ENCODE peak calls at places on chromosomes 4 and X, in seven cellular contexts. N, V, S, Z, M, J and P are unnamed samples.

GRCh38 chr4:186701273-186701672 is 22.4 kb downstream of the FAT1 start:
- DNase-seq in N (no peak), V (no peak), Z (no peak), S (peak; percentile 79), M (no peak), J (peak; percentile 61), P (peak; percentile 51)

GRCh38 chr4:168540086-168540864 is 43.4 kb downstream of the PALLD start:
- DNase-seq in V (peak; percentile 70), Z (peak; percentile 48), N (peak; percentile 82), J (no peak), M (no peak), S (no peak), P (peak; percentile 77)

GRCh38 chrX:23736030-23736429 is 7.0 kb downstream of the ACOT9 start:
- DNase-seq in S (no peak), Z (no peak), J (no peak), V (no peak), M (no peak), N (no peak), P (no peak)

GRCh38 chr4:134934036-134934806 is 732.6 kb upstream of the PABPC4L start:
- DNase-seq in S (no peak), Z (no peak), M (no peak), J (no peak), V (no peak), N (no peak), P (no peak)

GRCh38 chrX:111376897-111377601 is 34.9 kb downstream of the DCX start:
- DNase-seq in M (no peak), N (no peak), S (no peak), Z (no peak), J (no peak), V (no peak), P (no peak)

GRCh38 chrX:64186974-64187761 is 18.3 kb downstream of the AMER1 start:
- DNase-seq in N (no peak), J (no peak), S (peak; percentile 36), Z (no peak), V (no peak), M (no peak), P (no peak)

GRCh38 chrX:44483965-44484606 is 58.6 kb downstream of the FUNDC1 start:
- DNase-seq in M (no peak), N (no peak), J (no peak), V (peak; percentile 56), S (no peak), Z (no peak), P (peak; percentile 2)

GRCh38 chrX:115233497-115234219 is at the start of gene LRCH2:
- DNase-seq in V (no peak), J (no peak), S (no peak), N (no peak), M (no peak), Z (peak; percentile 4), P (peak; percentile 39)

GRCh38 chr4:27929141-27929540 is 1068.5 kb downstream of the STIM2 start:
- DNase-seq in Z (no peak), N (no peak), S (no peak), M (no peak), J (no peak), V (no peak), P (no peak)

GRCh38 chr4:109972786-109973528 is 60.3 kb downstream of the EGF start:
- DNase-seq in M (no peak), S (no peak), J (no peak), Z (no peak), N (no peak), V (no peak), P (no peak)
- H3K4me3 ChIP-seq in M (no peak overlapping the region), S (no peak overlapping the region), J (no peak overlapping the region), Z (no peak overlapping the region), N (no peak overlapping the region), V (no peak overlapping the region), P (no peak overlapping the region)

GRCh38 chrX:129981207-129981553 is 1.3 kb upstream of the BCORL1 start:
- DNase-seq in M (no peak), N (no peak), V (no peak), Z (no peak), S (no peak), J (no peak), P (no peak)
- H3K4me3 ChIP-seq in M (peak overlapping the region; percentile 29), N (peak overlapping the region; percentile 53), V (no peak overlapping the region), Z (peak overlapping the region; percentile 59), S (no peak overlapping the region), J (peak overlapping the region; percentile 62), P (no peak overlapping the region)

GRCh38 chrX:83278988-83279387 is 229.1 kb upstream of the POU3F4 start:
- DNase-seq in Z (no peak), M (no peak), V (no peak), S (no peak), J (no peak), N (no peak), P (no peak)
- H3K4me3 ChIP-seq in Z (no peak overlapping the region), M (no peak overlapping the region), V (no peak overlapping the region), S (no peak overlapping the region), J (no peak overlapping the region), N (no peak overlapping the region), P (no peak overlapping the region)

GRCh38 chr4:41865306-41865980 is 69.8 kb upstream of the TMEM33 start:
- DNase-seq in J (no peak), Z (no peak), M (no peak), N (no peak), V (no peak), S (no peak), P (no peak)

GRCh38 chr4:41866799-41867677 is 68.2 kb upstream of the TMEM33 start:
- DNase-seq in Z (no peak), V (no peak), S (no peak), J (no peak), N (no peak), M (no peak), P (no peak)

GRCh38 chr4:41865981-41866798 is 69.0 kb upstream of the TMEM33 start:
- DNase-seq in M (no peak), V (no peak), Z (no peak), J (no peak), S (no peak), N (no peak), P (no peak)
- H3K4me3 ChIP-seq in M (no peak overlapping the region), V (no peak overlapping the region), Z (no peak overlapping the region), J (no peak overlapping the region), S (peak overlapping the region; percentile 55), N (no peak overlapping the region), P (no peak overlapping the region)

DNA sequence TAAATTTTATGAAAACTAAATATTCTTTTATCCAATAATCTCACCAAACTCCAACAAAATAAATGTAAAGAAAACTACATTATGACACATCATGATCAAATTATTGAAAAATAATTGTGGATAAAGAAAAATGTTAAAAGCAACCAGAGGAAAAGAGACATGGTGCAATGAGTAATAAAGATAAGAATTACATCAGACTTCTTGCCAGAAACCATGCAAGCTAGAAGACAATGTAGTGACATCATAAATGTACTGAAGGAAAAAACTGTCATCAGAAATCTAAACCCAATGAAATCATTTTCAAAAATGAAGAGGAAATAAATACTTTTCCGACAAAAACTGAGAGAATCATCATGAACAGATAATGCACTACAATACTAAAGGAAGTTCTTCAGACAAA is 135.9 kb upstream of the EOLA2 start:
- DNase-seq in S (no peak), Z (no peak), J (peak; percentile 52), V (no peak), M (no peak), N (no peak), P (peak; percentile 31)
- H3K4me3 ChIP-seq in S (no peak overlapping the region), Z (no peak overlapping the region), J (no peak overlapping the region), V (no peak overlapping the region), M (no peak overlapping the region), N (no peak overlapping the region), P (no peak overlapping the region)

GRCh38 chrX:10482708-10483107 is 137.7 kb downstream of the MID1 start:
- DNase-seq in J (no peak), V (no peak), M (no peak), Z (no peak), N (no peak), S (no peak), P (no peak)
- H3K4me3 ChIP-seq in J (no peak overlapping the region), V (no peak overlapping the region), M (no peak overlapping the region), Z (no peak overlapping the region), N (no peak overlapping the region), S (no peak overlapping the region), P (no peak overlapping the region)

DNA sequence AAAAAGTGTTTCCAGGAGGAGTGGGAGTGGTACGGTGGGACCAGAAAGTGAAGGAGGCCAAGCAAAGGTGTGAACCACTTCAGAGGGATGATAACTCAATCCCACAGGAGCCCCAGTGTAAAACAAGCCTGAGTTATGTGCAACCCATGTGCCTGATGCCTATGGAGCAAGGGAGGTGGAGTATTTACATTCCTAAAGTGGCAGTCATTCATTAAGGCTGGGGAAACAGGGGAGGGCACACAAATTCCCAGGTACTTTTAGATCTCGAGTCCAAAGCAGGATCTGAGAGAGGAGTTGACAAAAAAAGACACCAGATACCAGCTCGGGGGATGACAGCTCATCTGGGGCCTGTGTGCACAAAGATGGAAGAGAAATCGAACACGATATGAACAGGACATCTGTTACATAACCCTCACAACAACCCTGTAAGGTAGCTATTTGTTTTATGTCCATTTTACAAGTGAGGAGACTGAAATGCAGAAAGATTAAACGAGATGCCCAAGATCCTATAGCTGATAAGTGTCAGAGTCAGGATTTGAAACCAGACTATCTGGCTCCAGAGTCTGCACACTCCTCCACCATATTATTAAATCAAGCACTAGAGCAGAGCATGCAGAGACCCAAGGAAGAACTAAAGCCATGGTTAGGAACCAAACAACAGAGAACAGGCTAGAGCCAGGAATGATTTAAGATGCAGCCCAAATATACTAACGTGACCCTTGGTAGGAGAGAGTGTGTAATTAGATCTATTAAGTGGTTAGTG is 91.9 kb upstream of the MAPK10 start:
- DNase-seq in J (peak; percentile 34), S (no peak), N (no peak), Z (no peak), M (no peak), V (peak; percentile 3), P (peak; percentile 15)
- H3K4me3 ChIP-seq in J (peak overlapping the region; percentile 71), S (peak overlapping the region; percentile 65), N (no peak overlapping the region), Z (peak overlapping the region; percentile 61), M (no peak overlapping the region), V (no peak overlapping the region), P (no peak overlapping the region)

DNA sequence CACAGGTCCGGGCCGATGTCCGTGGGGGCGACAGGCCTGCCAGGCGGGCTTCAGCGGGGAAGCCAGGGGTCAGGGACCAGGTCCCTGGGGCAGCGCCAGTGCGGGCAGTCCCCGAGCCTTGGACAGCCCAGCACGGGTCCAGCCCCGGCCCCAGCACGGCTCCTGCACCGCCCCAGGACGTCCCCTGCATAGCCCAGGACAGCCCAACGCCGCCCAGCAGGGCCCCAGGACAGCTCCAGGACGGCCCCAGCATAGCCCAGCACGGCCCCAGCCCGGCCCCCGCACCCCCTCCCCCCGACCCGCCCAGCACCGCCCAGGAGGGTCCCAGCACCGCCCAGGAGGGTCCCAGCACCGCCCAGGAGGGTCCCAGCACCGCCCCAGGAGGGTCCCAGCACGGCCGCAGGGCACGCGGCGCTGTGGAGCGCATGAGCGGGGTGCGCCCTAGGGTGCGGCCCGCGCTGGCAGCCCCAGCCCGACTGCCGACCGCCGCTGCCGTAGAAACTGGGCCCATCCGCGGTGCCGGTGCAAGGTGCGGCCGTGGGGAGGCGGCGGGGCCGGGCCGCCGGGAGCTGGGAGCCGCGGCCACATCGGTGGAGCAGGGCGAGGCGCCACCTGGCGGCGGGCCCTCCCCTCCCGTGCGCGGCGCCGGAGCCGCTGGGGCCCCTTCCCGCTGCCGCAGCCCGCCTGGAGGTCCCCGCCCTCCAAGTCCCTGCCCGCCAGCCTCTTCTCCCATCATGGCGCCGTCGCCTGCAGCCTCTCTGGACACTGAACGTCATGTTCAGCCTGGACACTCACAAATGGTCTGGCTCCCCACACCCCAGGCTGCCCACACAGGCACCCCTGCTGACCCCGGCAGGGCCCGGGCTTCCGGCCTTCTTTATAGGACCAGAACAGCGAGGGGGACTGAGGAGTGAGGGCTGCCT is 106.8 kb upstream of the NKX1-1 start:
- DNase-seq in V (peak; percentile 48), S (no peak), N (no peak), M (no peak), J (no peak), Z (no peak), P (peak; percentile 39)
- H3K4me3 ChIP-seq in V (peak overlapping the region; percentile 30), S (peak overlapping the region; percentile 58), N (no peak overlapping the region), M (no peak overlapping the region), J (no peak overlapping the region), Z (no peak overlapping the region), P (peak overlapping the region; percentile 36)